ENCODE peak calls at places on chromosomes 16 and 17, in eight cellular contexts. J is coronary artery; P is fibroblast of pulmonary artery; R is Calu3; Y is CD8-positive, alpha-beta T cell; K is fibroblast of the aortic adventitia; S is lower leg skin; B is foreskin fibroblast. T is an unnamed sample.

GRCh38 chr17:76537578-76538280 is at the start of gene CYGB:
- DNase-seq in B (no peak), R (no peak), S (no peak), K (peak), J (peak), Y (no peak), P (peak), T (no peak)

GRCh38 chr16:23699100-23699499 is 13.9 kb downstream of the ERN2 start:
- DNase-seq in B (no peak), R (peak), Y (no peak), J (no peak), P (no peak), K (no peak), S (no peak), T (no peak)

GRCh38 chr17:4194796-4195195 is 51.8 kb downstream of the CYB5D2 start:
- DNase-seq in S (no peak), B (no peak), R (no peak), J (no peak), P (no peak), Y (no peak), K (no peak), T (no peak)

GRCh38 chr17:30550512-30551273 is 73.5 kb downstream of the GOSR1 start:
- DNase-seq in P (peak), S (no peak), R (peak), K (peak), Y (no peak), B (peak), J (no peak), T (peak)

GRCh38 chr16:24801761-24802302 is 43.9 kb upstream of the SLC5A11 start:
- DNase-seq in K (no peak), R (no peak), J (no peak), B (no peak), Y (no peak), S (no peak), P (peak), T (no peak)

GRCh38 chr17:36880506-36880905 is 56.8 kb upstream of the LHX1 start:
- DNase-seq in Y (no peak), K (no peak), J (no peak), R (no peak), B (no peak), S (no peak), P (no peak), T (no peak)

GRCh38 chr16:87308826-87309225 is 8.4 kb downstream of the C16orf95 start:
- DNase-seq in Y (no peak), S (no peak), P (no peak), R (no peak), B (no peak), J (no peak), K (no peak), T (no peak)

GRCh38 chr16:593406-593805 is 3.5 kb downstream of the RAB40C start:
- DNase-seq in R (peak), Y (no peak), S (no peak), K (no peak), P (no peak), B (no peak), J (no peak), T (no peak)

GRCh38 chr16:11471548-11471947 is 115.2 kb downstream of the LITAF start:
- DNase-seq in J (no peak), K (no peak), R (no peak), B (no peak), P (no peak), Y (no peak), S (no peak), T (no peak)

DNA sequence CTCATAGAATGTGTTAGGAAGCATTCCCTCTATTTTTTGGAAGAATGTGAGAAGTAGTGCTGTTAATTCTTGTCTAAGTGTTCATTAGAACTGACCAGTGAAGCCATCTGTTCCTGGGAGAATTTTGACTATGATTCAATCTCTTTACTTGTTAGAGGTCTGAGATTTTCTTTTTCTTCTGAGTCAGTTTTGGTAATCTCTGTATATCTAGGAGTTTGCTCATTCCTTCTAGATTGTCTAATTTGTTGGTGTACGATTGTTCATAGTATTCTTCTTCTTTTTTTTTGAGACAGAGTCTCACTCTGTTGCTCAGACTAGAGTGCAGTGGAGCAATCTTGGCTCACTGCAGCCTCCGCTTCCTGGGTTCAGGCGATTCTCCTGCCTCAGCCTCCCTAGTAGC is 20.4 kb downstream of the NFATC3 start:
- DNase-seq in K (no peak), P (no peak), B (no peak), S (no peak), R (no peak), Y (no peak), J (no peak), T (peak)
- TF ChIP-seq CTCF in K (no peak), P (no peak), B (no peak), S (no peak), R (no peak), Y (no peak), J (no peak), T (no peak)

GRCh38 chr17:8798176-8799000 is 777 bp downstream of the MFSD6L start:
- DNase-seq in B (no peak), K (no peak), R (no peak), Y (no peak), J (peak), S (no peak), P (no peak), T (no peak)

GRCh38 chr17:8800656-8801055 is 1.5 kb upstream of the MFSD6L start:
- DNase-seq in K (no peak), S (no peak), B (no peak), Y (no peak), P (no peak), R (no peak), J (no peak), T (no peak)

GRCh38 chr17:8797621-8798175 is 1.5 kb downstream of the MFSD6L start:
- DNase-seq in S (no peak), J (peak), Y (no peak), R (no peak), B (no peak), K (no peak), P (no peak), T (no peak)

GRCh38 chr17:8799851-8800212 is 667 bp upstream of the MFSD6L start:
- DNase-seq in B (no peak), R (no peak), P (no peak), Y (no peak), K (no peak), J (peak), S (no peak), T (no peak)

DNA sequence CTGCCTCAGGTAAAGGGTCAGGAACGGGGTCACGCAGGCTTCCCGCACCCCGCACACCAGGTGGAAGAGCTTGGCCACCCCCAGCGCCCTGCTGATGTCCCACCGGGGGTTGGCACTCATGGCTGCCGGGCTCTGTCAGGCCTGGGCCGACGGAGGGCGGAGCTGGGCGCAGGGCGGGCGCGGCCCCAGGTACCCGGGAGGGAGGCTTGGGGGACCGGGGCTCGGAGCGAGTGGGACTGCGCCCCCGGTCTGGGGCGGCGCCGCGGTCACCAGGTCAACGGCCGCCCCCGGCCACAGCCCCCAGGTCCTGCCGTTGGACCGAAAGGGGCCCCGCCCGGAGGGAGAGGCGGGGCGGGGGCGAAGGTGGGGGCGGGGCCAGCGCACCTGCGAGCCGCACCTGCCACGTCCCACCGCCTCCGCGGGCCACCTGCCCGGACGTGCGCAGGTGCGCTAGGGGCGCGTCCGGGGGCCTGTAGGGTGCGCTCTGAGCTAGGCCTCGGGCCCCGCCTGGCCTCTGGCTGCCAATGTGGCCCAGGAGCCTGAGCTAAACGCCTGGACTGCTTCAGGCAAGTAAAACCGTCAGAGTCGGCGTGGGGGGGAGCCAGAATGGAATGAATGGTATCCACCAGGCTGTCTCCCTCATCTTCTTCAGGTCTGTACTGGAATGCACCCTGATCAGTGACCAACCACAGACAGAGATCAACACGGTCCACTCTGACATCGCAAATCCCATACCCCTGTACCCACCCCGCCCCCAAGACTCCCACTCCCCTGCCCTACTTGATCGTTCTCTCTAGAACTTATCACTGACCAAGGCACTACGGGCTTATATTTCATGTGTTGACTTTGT is at the start of gene MFSD6L:
- DNase-seq in K (no peak), P (peak), B (no peak), J (peak), Y (no peak), S (peak), R (peak), T (no peak)
- TF ChIP-seq CTCF in K (no peak), P (no peak), B (no peak), J (no peak), Y (no peak), S (no peak), R (no peak), T (no peak)

GRCh38 chr16:50839920-50840729 is 98.2 kb downstream of the CYLD start:
- DNase-seq in P (no peak), K (no peak), J (no peak), S (no peak), R (no peak), Y (no peak), B (no peak), T (no peak)
- TF ChIP-seq CTCF in P (no peak), K (no peak), J (no peak), S (no peak), R (no peak), Y (no peak), B (no peak), T (no peak)

GRCh38 chr16:84183911-84184310 is 2.9 kb downstream of the TAF1C start:
- DNase-seq in J (peak), K (no peak), Y (no peak), R (no peak), P (no peak), S (no peak), B (peak), T (no peak)

GRCh38 chr16:84183572-84183875 is 3.3 kb downstream of the TAF1C start:
- DNase-seq in P (no peak), R (no peak), J (no peak), S (no peak), K (no peak), Y (no peak), B (no peak), T (no peak)

GRCh38 chr16:84184775-84185174 is 2.1 kb downstream of the TAF1C start:
- DNase-seq in R (no peak), S (no peak), B (no peak), P (no peak), K (no peak), Y (no peak), J (peak), T (no peak)

GRCh38 chr16:84182680-84183571 is 3.9 kb downstream of the TAF1C start:
- DNase-seq in K (no peak), P (no peak), J (peak), S (no peak), Y (no peak), R (no peak), B (no peak), T (no peak)

GRCh38 chr16:84186685-84187437 is at the start of gene TAF1C:
- DNase-seq in R (peak), K (peak), P (peak), Y (peak), S (peak), B (peak), J (peak), T (peak)
- TF ChIP-seq CTCF in R (peak), K (peak), P (peak), Y (peak), S (peak), B (peak), J (peak), T (peak)